ENCODE peak calls at places on chromosome 5, in four cellular contexts. K is H9, Q is GM23248, A is HepG2. S is an unnamed sample.

GRCh38 chr5:643351-643801 is 31.2 kb downstream of the CEP72 start:
- DNase-seq in K (no peak), Q (no peak), A (no peak), S (no peak)

GRCh38 chr5:91383956-91384300 is 811 bp upstream of the ARRDC3 start:
- DNase-seq in K (no peak), Q (peak), A (peak), S (no peak)

GRCh38 chr5:76610196-76610595 is 13.0 kb downstream of the F2RL2 start:
- DNase-seq in K (no peak), Q (peak), A (no peak), S (peak)

GRCh38 chr5:177601577-177602457 is 1.9 kb downstream of the B4GALT7 start:
- DNase-seq in K (no peak), Q (no peak), A (peak), S (no peak)

GRCh38 chr5:104347119-104347708 is 784.6 kb upstream of the NUDT12 start:
- DNase-seq in K (no peak), Q (peak), A (no peak), S (peak)

GRCh38 chr5:140598836-140599235 is 34.1 kb downstream of the CD14 start:
- DNase-seq in K (no peak), Q (no peak), A (no peak), S (no peak)

GRCh38 chr5:142520885-142521284 is 165.0 kb downstream of the FGF1 start:
- DNase-seq in K (no peak), Q (peak), A (no peak), S (peak)

GRCh38 chr5:155125696-155126095 is 112.1 kb downstream of the KIF4B start:
- DNase-seq in K (no peak), Q (no peak), A (no peak), S (no peak)

GRCh38 chr5:35319231-35320002 is 89.1 kb upstream of the PRLR start:
- DNase-seq in K (no peak), Q (peak), A (no peak), S (peak)

GRCh38 chr5:110757118-110757729 is 18.4 kb downstream of the SLC25A46 start:
- DNase-seq in K (no peak), Q (peak), A (peak), S (peak)

GRCh38 chr5:7047862-7048261 is 334.6 kb downstream of the TENT4A start:
- DNase-seq in K (no peak), Q (no peak), A (peak), S (no peak)

GRCh38 chr5:33701251-33701650 is 190.5 kb downstream of the ADAMTS12 start:
- DNase-seq in K (no peak), Q (peak), A (no peak), S (peak)

GRCh38 chr5:168947212-168947868 is 353.6 kb downstream of the SLIT3 start:
- DNase-seq in K (peak), Q (peak), A (peak), S (no peak)

DNA sequence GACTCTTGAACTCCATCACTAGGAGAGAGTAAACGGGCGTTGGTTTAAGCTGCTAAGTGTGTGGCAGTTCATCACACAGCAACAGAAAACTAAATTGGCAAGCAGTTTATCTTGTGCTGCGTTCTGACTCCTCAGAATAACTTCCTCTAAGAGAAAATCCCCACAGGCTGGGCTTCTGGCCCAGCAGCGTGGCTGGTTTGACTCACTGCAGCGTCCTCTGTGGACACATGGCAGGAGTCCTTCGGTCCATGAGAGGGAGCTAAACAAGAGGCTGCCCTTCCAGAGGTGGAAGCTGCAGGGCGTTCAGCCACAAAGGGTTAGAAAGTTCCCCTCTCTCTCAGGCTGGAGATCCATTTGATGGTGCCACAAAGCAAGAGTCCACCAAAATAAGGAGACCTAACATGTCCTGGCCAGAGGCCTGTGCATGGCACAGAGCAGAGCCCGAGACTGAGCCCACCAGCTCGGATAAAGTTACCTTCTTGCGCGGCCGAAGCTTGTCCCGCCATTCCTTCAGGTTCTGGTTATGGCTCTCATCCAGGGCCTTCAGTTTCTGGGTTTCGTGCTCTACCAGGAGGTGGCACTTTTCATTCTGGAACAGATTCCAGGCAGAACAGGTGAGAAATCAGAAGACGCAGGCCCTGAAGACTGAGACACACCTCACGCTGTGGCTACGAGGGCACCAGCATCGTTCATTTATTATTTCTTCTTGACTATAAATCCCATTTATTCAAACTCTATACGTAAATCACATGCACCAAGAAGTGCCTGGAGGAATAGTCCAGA is 46.2 kb upstream of the FBXW11 start:
- DNase-seq in K (no peak), Q (peak), A (no peak), S (peak)
- H3K27ac ChIP-seq in K (no peak), Q (peak), A (no peak), S (peak)

GRCh38 chr5:150303070-150303595 is 428 bp upstream of the ARSI start:
- DNase-seq in K (peak), Q (no peak), A (no peak), S (peak)
- H3K9ac ChIP-seq in K (no peak), Q (peak), A (no peak), S (no peak)

GRCh38 chr5:59312223-59312622 is 581.3 kb downstream of the PDE4D start:
- DNase-seq in K (no peak), Q (no peak), A (no peak), S (no peak)
- H3K27ac ChIP-seq in K (no peak), Q (no peak), A (no peak), S (no peak)

GRCh38 chr5:56069652-56070226 is 75.0 kb upstream of the IL6ST start:
- DNase-seq in K (no peak), Q (no peak), A (peak), S (no peak)

GRCh38 chr5:56072863-56073777 is 78.4 kb upstream of the IL6ST start:
- DNase-seq in K (no peak), Q (no peak), A (no peak), S (peak)

GRCh38 chr5:56075361-56075760 is 80.6 kb upstream of the IL6ST start:
- DNase-seq in K (no peak), Q (peak), A (no peak), S (peak)

GRCh38 chr5:56066931-56067450 is 72.2 kb upstream of the IL6ST start:
- DNase-seq in K (no peak), Q (no peak), A (no peak), S (no peak)

GRCh38 chr5:56070795-56071539 is 76.2 kb upstream of the IL6ST start:
- DNase-seq in K (no peak), Q (peak), A (peak), S (no peak)
- H3K9ac ChIP-seq in K (no peak), Q (no peak), A (no peak), S (no peak)

GRCh38 chr5:138964547-138965174 is 89.5 kb upstream of the LRRTM2 start:
- DNase-seq in K (no peak), Q (no peak), A (peak), S (no peak)
- H3K27ac ChIP-seq in K (no peak), Q (no peak), A (peak), S (no peak)

GRCh38 chr5:94793113-94793815 is 174.8 kb downstream of the SLF1 start:
- DNase-seq in K (no peak), Q (peak), A (no peak), S (peak)

GRCh38 chr5:94788527-94788926 is 170.1 kb downstream of the SLF1 start:
- DNase-seq in K (no peak), Q (no peak), A (peak), S (no peak)

GRCh38 chr5:94791787-94792186 is 173.3 kb downstream of the SLF1 start:
- DNase-seq in K (no peak), Q (no peak), A (no peak), S (no peak)

DNA sequence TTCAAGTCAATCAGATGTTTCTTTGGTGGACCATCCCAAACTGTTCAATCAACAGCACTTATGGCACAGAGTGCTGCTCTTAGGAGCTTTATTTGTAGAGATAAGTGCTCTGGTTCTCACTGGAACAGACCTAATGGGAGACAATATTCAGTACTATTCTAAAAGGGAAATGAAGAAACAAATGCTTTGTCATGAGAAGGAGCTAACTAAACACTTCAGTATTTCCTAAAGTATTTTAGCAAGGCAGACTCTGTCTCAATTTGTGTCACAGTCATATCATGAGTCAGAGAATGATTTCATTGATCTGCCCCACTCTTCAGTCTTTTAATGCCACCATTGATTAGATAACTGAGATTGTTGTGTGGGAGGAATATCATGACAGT is 175.3 kb downstream of the SLF1 start:
- DNase-seq in K (no peak), Q (peak), A (no peak), S (peak)
- H3K9ac ChIP-seq in K (no peak), Q (peak), A (no peak), S (peak)

DNA sequence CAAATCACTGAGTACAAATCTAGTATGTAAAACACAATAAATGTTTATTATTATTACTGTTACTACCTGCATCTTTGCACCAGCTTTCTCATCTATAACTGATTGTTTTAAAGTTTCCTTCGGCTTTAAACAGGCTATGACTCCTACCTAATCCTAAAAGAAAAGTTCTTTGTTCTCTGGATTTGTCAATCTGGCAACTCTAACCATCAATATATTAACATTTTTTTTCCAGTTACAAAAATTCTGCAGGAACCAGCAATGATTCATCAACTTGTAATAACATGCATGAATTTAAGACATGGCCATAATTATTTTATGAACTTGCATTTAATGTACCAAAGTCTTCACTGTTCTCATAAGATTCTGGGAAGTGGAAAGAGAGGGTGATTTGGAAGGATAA is 228.5 kb downstream of the PIK3R1 start:
- DNase-seq in K (no peak), Q (no peak), A (no peak), S (no peak)
- H3K27ac ChIP-seq in K (no peak), Q (no peak), A (no peak), S (no peak)

GRCh38 chr5:173309731-173310130 is 18.5 kb downstream of the STC2 start:
- DNase-seq in K (no peak), Q (no peak), A (no peak), S (no peak)

GRCh38 chr5:173308226-173308625 is 20.0 kb downstream of the STC2 start:
- DNase-seq in K (no peak), Q (peak), A (no peak), S (no peak)

GRCh38 chr5:173311818-173312585 is 16.2 kb downstream of the STC2 start:
- DNase-seq in K (no peak), Q (no peak), A (no peak), S (no peak)

GRCh38 chr5:173310861-173311515 is 17.2 kb downstream of the STC2 start:
- DNase-seq in K (no peak), Q (peak), A (no peak), S (no peak)

DNA sequence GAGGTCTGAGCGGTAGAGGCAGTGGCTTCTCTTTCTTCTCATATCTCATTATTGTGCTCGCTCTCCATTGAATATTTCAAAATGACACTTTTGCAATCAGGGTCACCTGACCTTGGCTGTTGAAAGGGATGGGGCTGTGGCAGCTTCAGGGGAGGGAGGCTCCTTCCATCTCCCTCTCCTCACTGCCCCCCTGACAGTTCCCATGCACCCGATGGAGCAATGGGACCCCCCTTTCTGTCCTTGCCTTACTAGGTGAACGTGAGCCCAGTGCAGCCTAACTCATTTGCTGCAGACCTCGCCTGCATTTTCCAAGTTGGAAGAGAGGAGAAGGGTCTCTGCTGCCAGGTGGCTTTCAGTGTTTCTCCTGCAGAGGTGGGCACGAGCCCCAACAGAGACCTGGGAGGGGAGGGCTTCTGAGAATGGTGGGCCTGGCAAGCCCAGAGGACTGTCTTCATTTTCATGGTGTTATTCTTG is 17.9 kb downstream of the STC2 start:
- DNase-seq in K (no peak), Q (no peak), A (no peak), S (no peak)
- H3K9ac ChIP-seq in K (no peak), Q (peak), A (no peak), S (peak)

DNA sequence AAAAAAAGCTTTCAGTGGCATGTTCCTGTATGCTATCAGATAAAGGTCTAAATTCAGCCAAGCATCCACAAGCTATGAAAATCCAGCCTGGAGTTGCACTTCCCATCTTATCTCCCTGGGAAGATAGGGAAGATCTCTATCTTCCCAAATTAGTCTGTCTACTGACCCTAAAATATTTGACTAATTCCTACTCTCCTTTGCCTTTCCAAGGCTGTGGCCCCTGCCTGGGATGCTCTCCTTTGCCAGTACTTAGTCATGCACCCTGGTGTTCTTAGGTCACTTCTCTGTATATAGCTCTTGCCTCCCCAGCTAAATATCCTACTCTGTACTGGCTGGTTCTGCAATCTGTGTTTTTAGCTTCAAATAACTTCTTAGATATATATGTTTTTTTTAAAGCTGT is 44.0 kb upstream of the PLPP1 start:
- DNase-seq in K (no peak), Q (peak), A (no peak), S (peak)
- H3K27ac ChIP-seq in K (no peak), Q (no peak), A (no peak), S (no peak)